ENCODE peak calls at places on chromosomes 16 and 17, in eight cellular contexts. X is cardiac muscle cell, S is lower lobe of right lung, C is suprapubic skin, W is SJSA1, J is A549, I is aorta, G is body of pancreas. A is an unnamed sample.

GRCh38 chr17:32609085-32609484 is 122.3 kb downstream of the CDK5R1 start:
- DNase-seq in S (peak; percentile 68), G (peak; percentile 38), J (peak; percentile 52), I (no peak), X (no peak), W (no peak), C (no peak), A (peak; percentile 18)

GRCh38 chr16:2213817-2214720 is 571 bp downstream of the PGP start:
- DNase-seq in G (no peak), W (no peak), C (no peak), S (no peak), J (no peak), X (no peak), I (no peak), A (no peak)

GRCh38 chr16:25464058-25464457 is 206.4 kb upstream of the ZKSCAN2 start:
- DNase-seq in C (no peak), S (no peak), W (no peak), J (no peak), G (no peak), X (no peak), I (no peak), A (no peak)

GRCh38 chr17:66547170-66547865 is 244.9 kb downstream of the PRKCA start:
- DNase-seq in I (no peak), G (no peak), C (no peak), W (no peak), S (no peak), X (no peak), J (peak; percentile 73), A (no peak)

GRCh38 chr16:76801357-76801756 is 389.6 kb upstream of the MON1B start:
- DNase-seq in C (no peak), G (no peak), J (no peak), I (no peak), X (no peak), W (no peak), S (no peak), A (no peak)

GRCh38 chr16:51577621-51578303 is 426.7 kb upstream of the SALL1 start:
- DNase-seq in C (no peak), S (no peak), W (no peak), X (peak; percentile 63), I (no peak), G (no peak), J (peak; percentile 20), A (no peak)

GRCh38 chr17:41697122-41697962 is 8.7 kb downstream of the EIF1 start:
- DNase-seq in S (peak; percentile 65), W (no peak), C (peak; percentile 87), J (no peak), I (no peak), G (peak; percentile 64), X (no peak), A (peak; percentile 93)

GRCh38 chr16:81927561-81928185 is 83.6 kb downstream of the SDR42E1 start:
- DNase-seq in C (no peak), W (no peak), S (no peak), G (no peak), X (no peak), J (no peak), I (no peak), A (no peak)

GRCh38 chr16:67194257-67194656 is 2.3 kb downstream of the E2F4 start:
- DNase-seq in J (no peak), C (no peak), S (no peak), G (no peak), X (no peak), I (no peak), W (no peak), A (no peak)

GRCh38 chr17:18070861-18071340 is 16.8 kb upstream of the DRG2 start:
- DNase-seq in S (no peak), J (no peak), X (peak; percentile 34), C (no peak), G (no peak), I (no peak), W (no peak), A (no peak)

GRCh38 chr16:2282262-2282661 is 14.3 kb upstream of the RNPS1 start:
- DNase-seq in I (no peak), S (no peak), C (no peak), X (no peak), W (no peak), G (no peak), J (no peak), A (no peak)

GRCh38 chr17:82129095-82129494 is 31.1 kb upstream of the FASN start:
- DNase-seq in J (no peak), G (no peak), S (no peak), X (no peak), I (no peak), C (no peak), W (no peak), A (no peak)

GRCh38 chr16:83420206-83420760 is 387.5 kb upstream of the HSBP1 start:
- DNase-seq in C (no peak), S (no peak), J (no peak), W (no peak), G (no peak), I (no peak), X (peak; percentile 87), A (no peak)

GRCh38 chr17:72176902-72177660 is 56.3 kb downstream of the SOX9 start:
- DNase-seq in X (no peak), C (no peak), G (no peak), I (no peak), J (no peak), W (peak; percentile 33), S (no peak), A (no peak)

GRCh38 chr17:27303734-27304133 is 9.8 kb downstream of the WSB1 start:
- DNase-seq in G (no peak), S (no peak), X (no peak), J (no peak), I (no peak), C (no peak), W (no peak), A (no peak)

GRCh38 chr17:76213491-76213890 is 26.8 kb downstream of the RNF157 start:
- DNase-seq in W (peak; percentile 16), X (no peak), G (no peak), I (no peak), S (no peak), C (no peak), J (no peak), A (no peak)

GRCh38 chr17:36983618-36984017 is 34.9 kb downstream of the AATF start:
- DNase-seq in G (no peak), W (no peak), I (no peak), C (no peak), X (no peak), J (no peak), S (no peak), A (no peak)

GRCh38 chr17:40514013-40514875 is 12.8 kb upstream of the TNS4 start:
- DNase-seq in S (no peak), I (peak; percentile 51), G (no peak), J (no peak), X (no peak), C (peak; percentile 44), W (no peak), A (no peak)

GRCh38 chr17:40511667-40512221 is 10.3 kb upstream of the TNS4 start:
- DNase-seq in G (no peak), S (no peak), C (peak; percentile 59), J (no peak), I (peak; percentile 51), X (no peak), W (no peak), A (no peak)

GRCh38 chr17:40509626-40510327 is 8.4 kb upstream of the TNS4 start:
- DNase-seq in G (no peak), I (peak; percentile 54), S (no peak), W (no peak), X (no peak), J (no peak), C (peak; percentile 60), A (no peak)

GRCh38 chr17:40511136-40511535 is 9.7 kb upstream of the TNS4 start:
- DNase-seq in C (no peak), S (no peak), G (no peak), J (no peak), W (no peak), X (no peak), I (no peak), A (no peak)

DNA sequence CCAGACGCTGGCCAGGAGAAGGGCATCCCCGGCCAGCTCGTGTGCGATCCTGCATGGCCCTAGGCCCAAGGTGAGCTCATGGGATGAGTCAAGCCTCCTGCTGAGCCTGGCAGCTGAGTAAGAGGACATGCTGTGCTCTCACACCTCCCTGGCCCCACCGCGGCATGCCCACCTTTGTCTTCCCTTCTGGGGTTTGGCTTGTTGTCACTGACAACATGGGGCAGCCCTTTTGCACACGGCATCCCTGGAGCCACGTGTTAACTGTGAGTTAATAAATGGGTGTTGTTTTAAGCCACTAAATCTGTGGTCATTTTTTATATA is 8.9 kb upstream of the TNS4 start:
- DNase-seq in I (peak; percentile 75), J (peak; percentile 96), X (no peak), G (no peak), C (peak; percentile 76), W (no peak), S (no peak), A (no peak)
- H3K4me3 ChIP-seq in I (no peak overlapping the region), J (no peak overlapping the region), X (no peak overlapping the region), G (no peak overlapping the region), C (no peak overlapping the region), W (no peak overlapping the region), S (no peak overlapping the region), A (no peak overlapping the region)

GRCh38 chr17:39716073-39716818 is 14.1 kb downstream of the MIEN1 start:
- DNase-seq in X (no peak), G (no peak), C (no peak), I (no peak), J (no peak), W (no peak), S (no peak), A (no peak)
- H3K27ac ChIP-seq in X (no peak overlapping the region), G (no peak overlapping the region), C (peak overlapping the region; percentile 85), I (no peak overlapping the region), J (no peak overlapping the region), W (no peak overlapping the region), S (peak overlapping the region; percentile 36), A (no peak overlapping the region)

GRCh38 chr17:47276868-47277267 is 23.2 kb downstream of the ITGB3 start:
- DNase-seq in J (peak; percentile 33), X (peak; percentile 78), C (peak; percentile 86), I (peak; percentile 87), W (peak; percentile 84), S (no peak), G (peak; percentile 66), A (peak; percentile 75)
- H3K4me1 ChIP-seq in J (peaks cover 12% of the 10 kb centered on the region), X (peaks cover 30% of the 10 kb centered on the region), C (peaks cover 60% of the 10 kb centered on the region), I (peaks cover 5% of the 10 kb centered on the region), W (peaks cover 78% of the 10 kb centered on the region), S (peaks cover 61% of the 10 kb centered on the region), G (peaks cover 25% of the 10 kb centered on the region), A (peaks cover 50% of the 10 kb centered on the region)

GRCh38 chr17:58004060-58004459 is 3.0 kb downstream of the SRSF1 start:
- DNase-seq in G (no peak), X (no peak), W (no peak), J (no peak), C (no peak), I (no peak), S (no peak), A (no peak)

GRCh38 chr17:58002154-58002553 is 4.9 kb downstream of the SRSF1 start:
- DNase-seq in I (no peak), X (no peak), S (no peak), J (no peak), G (no peak), C (no peak), W (no peak), A (no peak)

GRCh38 chr17:58002973-58003372 is 4.1 kb downstream of the SRSF1 start:
- DNase-seq in G (no peak), S (no peak), X (no peak), W (no peak), I (no peak), J (no peak), C (no peak), A (no peak)

GRCh38 chr17:58001461-58002124 is 5.5 kb downstream of the SRSF1 start:
- DNase-seq in S (no peak), W (no peak), J (no peak), C (no peak), G (no peak), I (no peak), X (no peak), A (no peak)

GRCh38 chr17:58002558-58002957 is 4.5 kb downstream of the SRSF1 start:
- DNase-seq in I (no peak), S (no peak), W (no peak), G (no peak), J (no peak), C (no peak), X (no peak), A (no peak)
- H3K4me3 ChIP-seq in I (no peak overlapping the region), S (no peak overlapping the region), W (no peak overlapping the region), G (no peak overlapping the region), J (no peak overlapping the region), C (no peak overlapping the region), X (no peak overlapping the region), A (no peak overlapping the region)